ENCODE peak calls at places on chromosomes 16 and 17, in seven cellular contexts. B is heart right ventricle, K is heart left ventricle, P is left lung, G is neural progenitor cell, F is esophagus squamous epithelium, J is left ventricle myocardium inferior. O is an unnamed sample.

GRCh38 chr17:58318627-58319180 is 9.9 kb downstream of the TSPOAP1 start:
- DNase-seq in B (no peak), K (no peak), P (no peak), G (no peak), F (no peak), J (no peak), O (no peak)

GRCh38 chr16:85491798-85492616 is 121.1 kb upstream of the GSE1 start:
- DNase-seq in B (peak; percentile 78), K (peak; percentile 84), P (peak; percentile 83), G (no peak), F (no peak), J (peak; percentile 76), O (peak; percentile 93)

GRCh38 chr16:73364413-73364812 is 316.5 kb upstream of the ZFHX3 start:
- DNase-seq in B (no peak), K (no peak), P (no peak), G (no peak), F (no peak), J (no peak), O (no peak)

GRCh38 chr17:29131814-29132682 is 48.1 kb downstream of the MYO18A start:
- DNase-seq in B (no peak), K (no peak), P (peak; percentile 34), G (no peak), F (no peak), J (no peak), O (no peak)

GRCh38 chr17:43479948-43480347 is 3.8 kb upstream of the DHX8 start:
- DNase-seq in B (no peak), K (no peak), P (no peak), G (no peak), F (no peak), J (no peak), O (no peak)

GRCh38 chr16:67114793-67115192 is 5.1 kb downstream of the PHAF1 start:
- DNase-seq in B (no peak), K (no peak), P (no peak), G (no peak), F (no peak), J (no peak), O (no peak)

GRCh38 chr16:65733706-65734105 is 611.8 kb upstream of the CDH11 start:
- DNase-seq in B (no peak), K (no peak), P (no peak), G (no peak), F (no peak), J (no peak), O (no peak)

GRCh38 chr16:3607634-3608033 is 3.8 kb downstream of the SLX4 start:
- DNase-seq in B (no peak), K (no peak), P (no peak), G (no peak), F (no peak), J (no peak), O (no peak)

GRCh38 chr17:60473788-60474187 is 51.5 kb downstream of the CHCT1 start:
- DNase-seq in B (no peak), K (no peak), P (no peak), G (no peak), F (no peak), J (no peak), O (no peak)

GRCh38 chr17:45108051-45108450 is 24.3 kb downstream of the PLCD3 start:
- DNase-seq in B (no peak), K (no peak), P (no peak), G (no peak), F (no peak), J (no peak), O (no peak)

GRCh38 chr17:45104907-45105624 is 27.2 kb downstream of the PLCD3 start:
- DNase-seq in B (no peak), K (no peak), P (no peak), G (no peak), F (no peak), J (no peak), O (no peak)

GRCh38 chr17:45106101-45106500 is 26.2 kb downstream of the PLCD3 start:
- DNase-seq in B (no peak), K (no peak), P (no peak), G (no peak), F (no peak), J (no peak), O (no peak)

GRCh38 chr17:45107286-45107685 is 25.0 kb downstream of the PLCD3 start:
- DNase-seq in B (no peak), K (no peak), P (no peak), G (no peak), F (no peak), J (no peak), O (no peak)

DNA sequence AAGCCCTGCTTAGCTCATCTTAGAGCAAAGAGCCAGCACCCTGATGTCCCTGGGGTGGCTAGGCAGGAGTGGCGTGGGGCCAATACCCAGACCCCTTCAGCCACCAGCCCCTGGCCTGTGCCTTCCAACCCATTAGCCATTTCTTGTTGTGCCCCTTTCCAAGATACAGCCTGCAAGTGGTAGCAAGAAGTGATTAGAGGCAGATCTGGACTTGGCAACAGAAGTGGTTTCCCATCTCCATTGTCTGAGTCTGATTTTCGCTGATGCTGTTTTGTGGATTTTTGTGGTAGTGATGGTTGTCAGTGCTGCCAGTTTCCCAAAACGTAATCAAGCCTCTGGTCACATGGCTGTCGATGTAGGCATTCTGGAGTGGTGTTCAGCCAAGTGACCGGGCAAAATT is 25.7 kb downstream of the PLCD3 start:
- DNase-seq in B (no peak), K (no peak), P (no peak), G (no peak), F (no peak), J (no peak), O (no peak)
- H3K9me3 ChIP-seq in B (no peaks in the 10 kb centered on the region), K (no peaks in the 10 kb centered on the region), P (no peaks in the 10 kb centered on the region), G (no peaks in the 10 kb centered on the region), F (no peaks in the 10 kb centered on the region), J (no peaks in the 10 kb centered on the region), O (no peaks in the 10 kb centered on the region)

DNA sequence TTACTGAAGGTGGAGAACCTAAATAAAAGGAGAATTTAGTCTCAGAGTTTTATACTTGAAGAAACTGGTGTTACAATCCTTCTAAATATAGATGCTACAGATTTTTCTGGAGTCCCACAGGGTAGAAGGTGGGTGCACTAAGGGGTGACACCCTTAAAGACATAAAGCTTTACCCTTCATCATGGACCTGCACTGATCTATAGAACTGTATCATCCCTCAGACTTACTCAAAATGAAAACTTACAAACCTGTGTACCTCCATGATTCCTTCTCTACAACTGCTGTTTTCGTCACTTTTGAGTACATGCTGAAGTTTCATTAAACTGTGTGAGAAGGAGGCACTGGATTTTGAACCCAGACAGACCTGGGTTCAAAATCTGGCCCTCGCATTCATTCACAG is 169.5 kb upstream of the NOG start:
- DNase-seq in B (no peak), K (no peak), P (no peak), G (no peak), F (no peak), J (no peak), O (no peak)
- TF ChIP-seq CTCF in B (no peak), K (no peak), P (no peak), G (no peak), F (no peak), J (no peak), O (no peak)

GRCh38 chr17:66952031-66952524 is 12.4 kb upstream of the CACNG4 start:
- DNase-seq in B (no peak), K (no peak), P (peak; percentile 87), G (peak; percentile 16), F (no peak), J (no peak), O (no peak)

GRCh38 chr17:66954632-66955031 is 9.9 kb upstream of the CACNG4 start:
- DNase-seq in B (no peak), K (no peak), P (no peak), G (no peak), F (no peak), J (no peak), O (no peak)

GRCh38 chr17:66952681-66953638 is 11.5 kb upstream of the CACNG4 start:
- DNase-seq in B (no peak), K (no peak), P (peak; percentile 53), G (no peak), F (no peak), J (no peak), O (no peak)

GRCh38 chr17:66951605-66951953 is 12.9 kb upstream of the CACNG4 start:
- DNase-seq in B (no peak), K (no peak), P (no peak), G (no peak), F (no peak), J (no peak), O (no peak)

GRCh38 chr17:66953661-66954060 is 10.8 kb upstream of the CACNG4 start:
- DNase-seq in B (no peak), K (no peak), P (no peak), G (no peak), F (no peak), J (no peak), O (no peak)
- H3K27ac ChIP-seq in B (no peak overlapping the region), K (no peak overlapping the region), P (no peak overlapping the region), G (no peak overlapping the region), F (no peak overlapping the region), J (no peak overlapping the region), O (no peak overlapping the region)

GRCh38 chr17:61700252-61700651 is 109.2 kb upstream of the NACA2 start:
- DNase-seq in B (no peak), K (no peak), P (no peak), G (no peak), F (no peak), J (no peak), O (no peak)

GRCh38 chr17:61695779-61696337 is 104.8 kb upstream of the NACA2 start:
- DNase-seq in B (no peak), K (no peak), P (no peak), G (no peak), F (no peak), J (no peak), O (no peak)

GRCh38 chr17:61699694-61700093 is 108.7 kb upstream of the NACA2 start:
- DNase-seq in B (no peak), K (no peak), P (no peak), G (no peak), F (no peak), J (no peak), O (no peak)

GRCh38 chr17:61699032-61699431 is 108.0 kb upstream of the NACA2 start:
- DNase-seq in B (no peak), K (no peak), P (no peak), G (no peak), F (no peak), J (no peak), O (no peak)

GRCh38 chr17:61698244-61698643 is 107.2 kb upstream of the NACA2 start:
- DNase-seq in B (no peak), K (no peak), P (no peak), G (no peak), F (no peak), J (no peak), O (no peak)
- H3K9me3 ChIP-seq in B (no peaks in the 10 kb centered on the region), K (peaks cover 22% of the 10 kb centered on the region), P (peaks cover 59% of the 10 kb centered on the region), G (peaks cover 30% of the 10 kb centered on the region), F (peaks cover 32% of the 10 kb centered on the region), J (peaks cover 71% of the 10 kb centered on the region), O (no peaks in the 10 kb centered on the region)

GRCh38 chr16:31043352-31043751 is 10.0 kb downstream of the STX4 start:
- DNase-seq in B (no peak), K (no peak), P (no peak), G (no peak), F (no peak), J (no peak), O (no peak)
- TF ChIP-seq CTCF in B (no peak), K (no peak), P (no peak), G (no peak), F (no peak), J (no peak), O (no peak)

O was measured in testis.